ENCODE peak calls at places on chromosomes 3 and 15, in eight cellular contexts. One of them, this sample, is unnamed.

GRCh38 chr15:36938764-36939163 is 161.6 kb downstream of the MEIS2 start:
- DNase-seq in stimulated activated naive CD4-positive, alpha-beta T cell: no peak
- DNase-seq in GM12891: no peak
- DNase-seq in NCI-H460: no peak
- DNase-seq in type B pancreatic cell: no peak
- DNase-seq in GDM1: no peak
- DNase-seq in IMR-90: no peak
- DNase-seq in NCI-H510A treated with DMSO at 0.1 percent for 48 hours: no peak
- DNase-seq in this sample: no peak

GRCh38 chr15:41018534-41018933 is 65.3 kb downstream of the CHAC1 start:
- DNase-seq in type B pancreatic cell: no peak
- DNase-seq in NCI-H510A treated with DMSO at 0.1 percent for 48 hours: peak; percentile 2
- DNase-seq in IMR-90: peak; percentile 65
- DNase-seq in GDM1: no peak
- DNase-seq in stimulated activated naive CD4-positive, alpha-beta T cell: no peak
- DNase-seq in GM12891: no peak
- DNase-seq in NCI-H460: no peak
- DNase-seq in this sample: no peak

GRCh38 chr3:127692501-127693335 is 20.0 kb downstream of the ABTB1 start:
- DNase-seq in GM12891: no peak
- DNase-seq in NCI-H510A treated with DMSO at 0.1 percent for 48 hours: no peak
- DNase-seq in type B pancreatic cell: no peak
- DNase-seq in stimulated activated naive CD4-positive, alpha-beta T cell: no peak
- DNase-seq in NCI-H460: no peak
- DNase-seq in GDM1: no peak
- DNase-seq in IMR-90: no peak
- DNase-seq in this sample: no peak

GRCh38 chr3:195895900-195896360 is 12.4 kb downstream of the TNK2 start:
- DNase-seq in stimulated activated naive CD4-positive, alpha-beta T cell: peak; percentile 87
- DNase-seq in NCI-H460: no peak
- DNase-seq in GM12891: peak; percentile 67
- DNase-seq in type B pancreatic cell: no peak
- DNase-seq in GDM1: peak; percentile 77
- DNase-seq in NCI-H510A treated with DMSO at 0.1 percent for 48 hours: no peak
- DNase-seq in IMR-90: no peak
- DNase-seq in this sample: no peak

GRCh38 chr3:4817128-4817527 is 162.1 kb upstream of the BHLHE40 start:
- DNase-seq in GM12891: no peak
- DNase-seq in stimulated activated naive CD4-positive, alpha-beta T cell: no peak
- DNase-seq in NCI-H510A treated with DMSO at 0.1 percent for 48 hours: no peak
- DNase-seq in NCI-H460: no peak
- DNase-seq in type B pancreatic cell: no peak
- DNase-seq in GDM1: no peak
- DNase-seq in IMR-90: no peak
- DNase-seq in this sample: no peak

GRCh38 chr3:124774305-124774673 is 44.0 kb downstream of the UMPS start:
- DNase-seq in stimulated activated naive CD4-positive, alpha-beta T cell: no peak
- DNase-seq in type B pancreatic cell: no peak
- DNase-seq in GDM1: no peak
- DNase-seq in NCI-H460: no peak
- DNase-seq in IMR-90: peak; percentile 66
- DNase-seq in GM12891: no peak
- DNase-seq in NCI-H510A treated with DMSO at 0.1 percent for 48 hours: no peak
- DNase-seq in this sample: no peak

GRCh38 chr3:52022323-52023100 is 26.8 kb upstream of the RPL29 start:
- DNase-seq in NCI-H460: no peak
- DNase-seq in NCI-H510A treated with DMSO at 0.1 percent for 48 hours: no peak
- DNase-seq in GDM1: no peak
- DNase-seq in type B pancreatic cell: no peak
- DNase-seq in GM12891: no peak
- DNase-seq in IMR-90: peak; percentile 38
- DNase-seq in stimulated activated naive CD4-positive, alpha-beta T cell: no peak
- DNase-seq in this sample: peak; percentile 26

GRCh38 chr3:70065666-70066253 is 66.2 kb downstream of the SAMMSON start:
- DNase-seq in GM12891: no peak
- DNase-seq in NCI-H460: no peak
- DNase-seq in IMR-90: no peak
- DNase-seq in type B pancreatic cell: no peak
- DNase-seq in NCI-H510A treated with DMSO at 0.1 percent for 48 hours: no peak
- DNase-seq in GDM1: no peak
- DNase-seq in stimulated activated naive CD4-positive, alpha-beta T cell: no peak
- DNase-seq in this sample: peak; percentile 6

GRCh38 chr3:177935008-177935407 is 601.2 kb upstream of the KCNMB2 start:
- DNase-seq in NCI-H510A treated with DMSO at 0.1 percent for 48 hours: peak; percentile 8
- DNase-seq in NCI-H460: no peak
- DNase-seq in GDM1: no peak
- DNase-seq in GM12891: no peak
- DNase-seq in type B pancreatic cell: no peak
- DNase-seq in stimulated activated naive CD4-positive, alpha-beta T cell: no peak
- DNase-seq in IMR-90: no peak
- DNase-seq in this sample: peak; percentile 78

GRCh38 chr3:141405025-141405424 is 36.7 kb downstream of the ZBTB38 start:
- DNase-seq in type B pancreatic cell: no peak
- DNase-seq in IMR-90: peak; percentile 82
- DNase-seq in GM12891: no peak
- DNase-seq in NCI-H460: no peak
- DNase-seq in stimulated activated naive CD4-positive, alpha-beta T cell: no peak
- DNase-seq in GDM1: no peak
- DNase-seq in NCI-H510A treated with DMSO at 0.1 percent for 48 hours: no peak
- DNase-seq in this sample: no peak

GRCh38 chr3:16203031-16203430 is 28.6 kb downstream of the GALNT15 start:
- DNase-seq in NCI-H510A treated with DMSO at 0.1 percent for 48 hours: no peak
- DNase-seq in GDM1: no peak
- DNase-seq in type B pancreatic cell: no peak
- DNase-seq in GM12891: no peak
- DNase-seq in stimulated activated naive CD4-positive, alpha-beta T cell: no peak
- DNase-seq in NCI-H460: no peak
- DNase-seq in IMR-90: peak; percentile 84
- DNase-seq in this sample: no peak

GRCh38 chr3:177538064-177538742 is 340.9 kb upstream of the TBL1XR1 start:
- DNase-seq in stimulated activated naive CD4-positive, alpha-beta T cell: no peak
- DNase-seq in NCI-H510A treated with DMSO at 0.1 percent for 48 hours: no peak
- DNase-seq in NCI-H460: no peak
- DNase-seq in GM12891: no peak
- DNase-seq in type B pancreatic cell: no peak
- DNase-seq in GDM1: no peak
- DNase-seq in IMR-90: peak; percentile 69
- DNase-seq in this sample: no peak

GRCh38 chr3:65351753-65352152 is 664.0 kb upstream of the ADAMTS9 start:
- DNase-seq in stimulated activated naive CD4-positive, alpha-beta T cell: no peak
- DNase-seq in GM12891: no peak
- DNase-seq in NCI-H460: no peak
- DNase-seq in type B pancreatic cell: no peak
- DNase-seq in IMR-90: no peak
- DNase-seq in NCI-H510A treated with DMSO at 0.1 percent for 48 hours: no peak
- DNase-seq in GDM1: no peak
- DNase-seq in this sample: no peak

GRCh38 chr15:40857601-40858351 is 13.9 kb downstream of the SPINT1 start:
- DNase-seq in stimulated activated naive CD4-positive, alpha-beta T cell: peak; percentile 83
- DNase-seq in NCI-H510A treated with DMSO at 0.1 percent for 48 hours: peak; percentile 32
- DNase-seq in type B pancreatic cell: peak; percentile 95
- DNase-seq in NCI-H460: peak; percentile 63
- DNase-seq in IMR-90: peak; percentile 48
- DNase-seq in GM12891: peak; percentile 86
- DNase-seq in GDM1: peak; percentile 74
- DNase-seq in this sample: peak; percentile 49

GRCh38 chr15:35646790-35647189 is 100.8 kb upstream of the DPH6 start:
- DNase-seq in type B pancreatic cell: no peak
- DNase-seq in NCI-H510A treated with DMSO at 0.1 percent for 48 hours: no peak
- DNase-seq in GDM1: no peak
- DNase-seq in NCI-H460: no peak
- DNase-seq in GM12891: no peak
- DNase-seq in stimulated activated naive CD4-positive, alpha-beta T cell: no peak
- DNase-seq in IMR-90: no peak
- DNase-seq in this sample: no peak

GRCh38 chr3:86954226-86954625 is 36.7 kb downstream of the VGLL3 start:
- DNase-seq in stimulated activated naive CD4-positive, alpha-beta T cell: no peak
- DNase-seq in NCI-H460: no peak
- DNase-seq in type B pancreatic cell: no peak
- DNase-seq in NCI-H510A treated with DMSO at 0.1 percent for 48 hours: peak; percentile 30
- DNase-seq in GM12891: no peak
- DNase-seq in IMR-90: peak; percentile 36
- DNase-seq in GDM1: no peak
- DNase-seq in this sample: no peak

GRCh38 chr15:83565553-83566159 is 88.3 kb upstream of the ADAMTSL3 start:
- DNase-seq in stimulated activated naive CD4-positive, alpha-beta T cell: no peak
- DNase-seq in GDM1: no peak
- DNase-seq in type B pancreatic cell: no peak
- DNase-seq in GM12891: no peak
- DNase-seq in IMR-90: peak; percentile 19
- DNase-seq in NCI-H510A treated with DMSO at 0.1 percent for 48 hours: no peak
- DNase-seq in NCI-H460: peak; percentile 23
- DNase-seq in this sample: peak; percentile 42

GRCh38 chr15:68566377-68566954 is 12.3 kb upstream of the CORO2B start:
- DNase-seq in NCI-H460: no peak
- DNase-seq in type B pancreatic cell: no peak
- DNase-seq in GDM1: no peak
- DNase-seq in GM12891: no peak
- DNase-seq in IMR-90: no peak
- DNase-seq in NCI-H510A treated with DMSO at 0.1 percent for 48 hours: no peak
- DNase-seq in stimulated activated naive CD4-positive, alpha-beta T cell: no peak
- DNase-seq in this sample: no peak

GRCh38 chr3:54578417-54578816 is 349.4 kb downstream of the LRTM1 start:
- DNase-seq in NCI-H460: no peak
- DNase-seq in NCI-H510A treated with DMSO at 0.1 percent for 48 hours: no peak
- DNase-seq in type B pancreatic cell: no peak
- DNase-seq in stimulated activated naive CD4-positive, alpha-beta T cell: no peak
- DNase-seq in IMR-90: no peak
- DNase-seq in GM12891: no peak
- DNase-seq in GDM1: no peak
- DNase-seq in this sample: no peak

GRCh38 chr3:194329566-194329965 is 21.6 kb downstream of the CPN2 start:
- DNase-seq in GM12891: no peak
- DNase-seq in IMR-90: no peak
- DNase-seq in GDM1: no peak
- DNase-seq in NCI-H510A treated with DMSO at 0.1 percent for 48 hours: no peak
- DNase-seq in type B pancreatic cell: no peak
- DNase-seq in stimulated activated naive CD4-positive, alpha-beta T cell: no peak
- DNase-seq in NCI-H460: no peak
- DNase-seq in this sample: no peak

GRCh38 chr3:156483961-156484787 is 70.7 kb downstream of the SSR3 start:
- DNase-seq in NCI-H510A treated with DMSO at 0.1 percent for 48 hours: no peak
- DNase-seq in stimulated activated naive CD4-positive, alpha-beta T cell: peak; percentile 68
- DNase-seq in IMR-90: peak; percentile 66
- DNase-seq in type B pancreatic cell: no peak
- DNase-seq in GM12891: no peak
- DNase-seq in NCI-H460: no peak
- DNase-seq in GDM1: peak; percentile 61
- DNase-seq in this sample: peak; percentile 19

GRCh38 chr3:71585891-71586809 is 2.6 kb upstream of the FOXP1 start:
- DNase-seq in stimulated activated naive CD4-positive, alpha-beta T cell: peak; percentile 68
- DNase-seq in NCI-H460: no peak
- DNase-seq in IMR-90: peak; percentile 66
- DNase-seq in type B pancreatic cell: no peak
- DNase-seq in GM12891: no peak
- DNase-seq in GDM1: no peak
- DNase-seq in NCI-H510A treated with DMSO at 0.1 percent for 48 hours: peak; percentile 49
- DNase-seq in this sample: no peak

This sample was measured in SHP77.